ENCODE peak calls at places on chromosome 9, in five cellular contexts. One of them, this sample, is unnamed.

GRCh38 chr9:35826071-35826701 is 2.3 kb downstream of the FAM221B start:
- DNase-seq in NCI-H774: peak
- DNase-seq in LoVo: peak
- DNase-seq in SK-N-MC: no peak
- DNase-seq in pons: peak
- DNase-seq in this sample: no peak

GRCh38 chr9:112006361-112007020 is 109.9 kb downstream of the UGCG start:
- DNase-seq in NCI-H774: no peak
- DNase-seq in LoVo: no peak
- DNase-seq in SK-N-MC: no peak
- DNase-seq in pons: no peak
- DNase-seq in this sample: no peak

GRCh38 chr9:95003694-95004451 is 277.4 kb downstream of the AOPEP start:
- DNase-seq in NCI-H774: peak
- DNase-seq in LoVo: peak
- DNase-seq in SK-N-MC: no peak
- DNase-seq in pons: no peak
- DNase-seq in this sample: no peak

GRCh38 chr9:37382161-37382981 is 40.1 kb upstream of the GRHPR start:
- DNase-seq in NCI-H774: no peak
- DNase-seq in LoVo: no peak
- DNase-seq in SK-N-MC: no peak
- DNase-seq in pons: no peak
- DNase-seq in this sample: no peak

GRCh38 chr9:13705913-13706312 is 426.4 kb upstream of the MPDZ start:
- DNase-seq in NCI-H774: no peak
- DNase-seq in LoVo: no peak
- DNase-seq in SK-N-MC: no peak
- DNase-seq in pons: peak
- DNase-seq in this sample: no peak

GRCh38 chr9:24487946-24488345 is 57.8 kb downstream of the IZUMO3 start:
- DNase-seq in NCI-H774: no peak
- DNase-seq in LoVo: no peak
- DNase-seq in SK-N-MC: no peak
- DNase-seq in pons: no peak
- DNase-seq in this sample: no peak

GRCh38 chr9:19701991-19702390 is 86.8 kb downstream of the SLC24A2 start:
- DNase-seq in NCI-H774: no peak
- DNase-seq in LoVo: no peak
- DNase-seq in SK-N-MC: no peak
- DNase-seq in pons: peak
- DNase-seq in this sample: no peak

GRCh38 chr9:20658677-20659473 is 25.2 kb upstream of the FOCAD start:
- DNase-seq in NCI-H774: peak
- DNase-seq in LoVo: peak
- DNase-seq in SK-N-MC: no peak
- DNase-seq in pons: no peak
- DNase-seq in this sample: no peak

GRCh38 chr9:128190516-128191405 is 611 bp downstream of the CIZ1 start:
- DNase-seq in NCI-H774: no peak
- DNase-seq in LoVo: no peak
- DNase-seq in SK-N-MC: no peak
- DNase-seq in pons: no peak
- DNase-seq in this sample: no peak

GRCh38 chr9:71911908-71912325 is 478 bp downstream of the C9orf85 start:
- DNase-seq in NCI-H774: no peak
- DNase-seq in LoVo: peak
- DNase-seq in SK-N-MC: no peak
- DNase-seq in pons: no peak
- DNase-seq in this sample: no peak

GRCh38 chr9:124518116-124518515 is 10.9 kb upstream of the NR5A1 start:
- DNase-seq in NCI-H774: no peak
- DNase-seq in LoVo: no peak
- DNase-seq in SK-N-MC: no peak
- DNase-seq in pons: no peak
- DNase-seq in this sample: no peak

GRCh38 chr9:15743512-15743911 is 190.7 kb downstream of the CCDC171 start:
- DNase-seq in NCI-H774: no peak
- DNase-seq in LoVo: no peak
- DNase-seq in SK-N-MC: no peak
- DNase-seq in pons: no peak
- DNase-seq in this sample: no peak